ENCODE peak calls at places on chromosomes 4 and X, in eight cellular contexts. V is fibroblast of lung, L is PC-9, C is neural progenitor cell, Y is HepG2, Z is GM23338, F is GM23248, K is hepatocyte. H is an unnamed sample.

GRCh38 chr4:123788577-123788976 is 392.0 kb downstream of the SPRY1 start:
- DNase-seq in V (peak), L (no peak), C (no peak), Y (no peak), Z (no peak), F (peak), K (no peak), H (no peak)

GRCh38 chrX:14039344-14039743 is 9.7 kb upstream of the GEMIN8 start:
- DNase-seq in V (peak), L (peak), C (peak), Y (peak), Z (peak), F (peak), K (peak), H (no peak)

GRCh38 chr4:10762541-10762940 is 78.0 kb upstream of the CLNK start:
- DNase-seq in V (peak), L (no peak), C (peak), Y (no peak), Z (peak), F (peak), K (peak), H (peak)

GRCh38 chr4:73222466-73223257 is 35.9 kb downstream of the ANKRD17 start:
- DNase-seq in V (peak), L (peak), C (peak), Y (peak), Z (peak), F (peak), K (peak), H (peak)

GRCh38 chr4:26028793-26029511 is 114.9 kb downstream of the SMIM20 start:
- DNase-seq in V (peak), L (no peak), C (peak), Y (peak), Z (peak), F (peak), K (peak), H (peak)

GRCh38 chrX:4909245-4909830 is 1195.9 kb upstream of the PRKX start:
- DNase-seq in V (no peak), L (no peak), C (no peak), Y (no peak), Z (no peak), F (no peak), K (no peak), H (no peak)

GRCh38 chrX:35115205-35115604 is 172.6 kb downstream of the FAM47B start:
- DNase-seq in V (peak), L (no peak), C (no peak), Y (no peak), Z (no peak), F (peak), K (no peak), H (peak)

GRCh38 chr4:1356181-1356998 is 9.4 kb downstream of the UVSSA start:
- DNase-seq in V (peak), L (no peak), C (peak), Y (peak), Z (peak), F (peak), K (peak), H (peak)

GRCh38 chr4:5033266-5033945 is 14.1 kb upstream of the CYTL1 start:
- DNase-seq in V (no peak), L (no peak), C (no peak), Y (no peak), Z (no peak), F (peak), K (no peak), H (peak)

GRCh38 chrX:41085883-41086626 is 810 bp downstream of the USP9X start:
- DNase-seq in V (peak), L (no peak), C (peak), Y (peak), Z (peak), F (peak), K (peak), H (peak)

GRCh38 chr4:845233-845835 is 19.4 kb upstream of the CPLX1 start:
- DNase-seq in V (peak), L (no peak), C (no peak), Y (no peak), Z (no peak), F (peak), K (no peak), H (peak)

GRCh38 chr4:8590546-8590880 is 2.1 kb upstream of the CPZ start:
- DNase-seq in V (no peak), L (no peak), C (no peak), Y (no peak), Z (no peak), F (no peak), K (no peak), H (no peak)

GRCh38 chr4:83490876-83491450 is 6.1 kb upstream of the ABRAXAS1 start:
- DNase-seq in V (peak), L (no peak), C (peak), Y (peak), Z (peak), F (peak), K (peak), H (no peak)

GRCh38 chr4:116343809-116344208 is 741.6 kb downstream of the TRAM1L1 start:
- DNase-seq in V (no peak), L (no peak), C (no peak), Y (no peak), Z (no peak), F (no peak), K (no peak), H (no peak)

GRCh38 chr4:40238700-40239548 is 42.1 kb downstream of the RHOH start:
- DNase-seq in V (peak), L (no peak), C (no peak), Y (no peak), Z (peak), F (no peak), K (no peak), H (no peak)

GRCh38 chrX:2879670-2880069 is 49.5 kb downstream of the ARSD start:
- DNase-seq in V (no peak), L (no peak), C (no peak), Y (no peak), Z (no peak), F (no peak), K (no peak), H (no peak)

DNA sequence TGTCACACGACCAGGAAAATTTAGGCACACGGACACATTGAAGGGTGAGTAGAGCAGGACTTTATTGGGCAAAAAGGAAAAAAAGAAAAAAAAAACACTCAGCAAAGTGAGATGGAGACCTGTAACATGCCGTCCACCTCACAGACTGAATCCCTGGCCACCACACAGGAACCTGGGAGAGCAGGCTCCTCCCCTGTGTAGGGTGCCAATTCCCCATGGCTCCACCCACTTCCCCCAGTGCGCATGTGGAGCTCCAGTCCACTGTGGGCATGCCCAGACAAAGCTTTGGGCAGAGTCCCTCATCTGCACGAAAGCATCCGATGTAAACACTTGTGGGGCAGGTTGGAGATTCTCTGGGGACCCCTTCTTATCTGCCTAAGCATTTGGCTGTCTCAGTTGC is 23.6 kb upstream of the CBR4 start:
- DNase-seq in V (no peak), L (no peak), C (no peak), Y (no peak), Z (no peak), F (no peak), K (no peak), H (no peak)
- H2AFZ ChIP-seq in V (no peak), L (no peak), C (no peak), Y (no peak), Z (peak), F (no peak), K (no peak), H (no peak)

GRCh38 chrX:50953832-50954231 is 43.3 kb downstream of the BMP15 start:
- DNase-seq in V (no peak), L (no peak), C (no peak), Y (no peak), Z (no peak), F (no peak), K (no peak), H (no peak)
- H3K27ac ChIP-seq in V (no peak), L (no peak), C (no peak), Y (no peak), Z (no peak), F (no peak), K (no peak), H (no peak)

GRCh38 chrX:1876041-1876440 is 261.2 kb downstream of the ASMT start:
- DNase-seq in V (no peak), L (no peak), C (no peak), Y (no peak), Z (no peak), F (no peak), K (no peak), H (no peak)

GRCh38 chrX:1873671-1874070 is 258.8 kb downstream of the ASMT start:
- DNase-seq in V (no peak), L (no peak), C (no peak), Y (no peak), Z (no peak), F (no peak), K (no peak), H (no peak)

GRCh38 chrX:1874416-1874815 is 259.6 kb downstream of the ASMT start:
- DNase-seq in V (no peak), L (no peak), C (no peak), Y (no peak), Z (no peak), F (no peak), K (no peak), H (no peak)

GRCh38 chrX:1874899-1875298 is 260.0 kb downstream of the ASMT start:
- DNase-seq in V (no peak), L (no peak), C (no peak), Y (no peak), Z (no peak), F (no peak), K (no peak), H (no peak)

GRCh38 chrX:1877780-1878179 is 262.9 kb downstream of the ASMT start:
- DNase-seq in V (no peak), L (no peak), C (peak), Y (no peak), Z (no peak), F (no peak), K (no peak), H (no peak)
- H2AFZ ChIP-seq in V (no peak), L (no peak), C (no peak), Y (no peak), Z (peak), F (no peak), K (no peak), H (no peak)

GRCh38 chrX:17295788-17296187 is 79.2 kb upstream of the NHS start:
- DNase-seq in V (no peak), L (no peak), C (no peak), Y (no peak), Z (no peak), F (no peak), K (peak), H (no peak)

GRCh38 chrX:17291141-17291900 is 83.7 kb upstream of the NHS start:
- DNase-seq in V (no peak), L (peak), C (no peak), Y (no peak), Z (peak), F (no peak), K (no peak), H (no peak)

GRCh38 chrX:17294561-17294960 is 80.4 kb upstream of the NHS start:
- DNase-seq in V (no peak), L (no peak), C (no peak), Y (no peak), Z (no peak), F (no peak), K (no peak), H (no peak)

DNA sequence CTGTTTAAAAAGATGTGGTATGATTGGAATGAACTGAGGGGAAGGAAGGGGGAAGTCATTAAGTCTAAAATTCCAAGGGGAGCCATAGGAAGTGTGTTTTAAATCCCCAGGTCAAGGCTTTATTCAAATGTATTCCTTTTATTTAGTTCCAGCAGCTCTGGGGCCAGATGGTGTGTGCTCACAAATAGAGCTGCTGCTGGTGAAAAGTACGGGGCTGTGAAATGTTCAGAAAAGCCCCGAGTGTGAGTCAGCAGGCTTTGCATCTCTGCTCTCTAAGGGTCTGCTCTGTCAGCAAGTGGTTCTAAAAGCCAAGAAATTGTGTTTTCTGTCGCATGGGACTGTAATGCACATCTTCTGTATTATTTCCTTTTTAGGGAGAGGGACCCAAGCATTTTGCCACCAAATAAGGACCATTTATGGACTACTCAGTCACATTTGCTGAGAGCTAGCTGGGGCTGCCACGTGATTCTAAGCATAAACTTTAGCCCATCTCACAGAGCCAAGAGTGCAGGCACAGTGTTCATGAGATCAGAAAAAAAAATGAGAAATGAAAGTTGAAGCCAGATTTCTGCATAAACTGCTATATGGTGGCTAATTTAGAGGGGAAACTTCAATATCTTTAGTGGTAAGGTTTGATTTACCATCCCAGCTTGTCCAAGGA is 82.9 kb upstream of the NHS start:
- DNase-seq in V (peak), L (no peak), C (peak), Y (no peak), Z (peak), F (no peak), K (peak), H (peak)
- H3K27ac ChIP-seq in V (no peak), L (no peak), C (no peak), Y (no peak), Z (peak), F (no peak), K (no peak), H (no peak)

H was measured in astrocyte.